ENCODE peak calls at places on chromosomes 2 and 18, in four cellular contexts. M, P, Q and Y are unnamed samples.

GRCh38 chr2:15273452-15273851 is 287.7 kb downstream of the NBAS start:
- DNase-seq in M (no peak), P (no peak), Q (no peak), Y (no peak)

GRCh38 chr2:190763901-190764514 is 115.1 kb downstream of the NAB1 start:
- DNase-seq in M (no peak), P (peak; percentile 17), Q (no peak), Y (no peak)

GRCh38 chr2:237870754-237871651 is 11.6 kb downstream of the RAMP1 start:
- DNase-seq in M (no peak), P (no peak), Q (no peak), Y (no peak)

GRCh38 chr2:160405077-160405865 is 88.3 kb downstream of the RBMS1 start:
- DNase-seq in M (no peak), P (no peak), Q (no peak), Y (no peak)

GRCh38 chr18:69257861-69258458 is 142.7 kb upstream of the DOK6 start:
- DNase-seq in M (no peak), P (no peak), Q (no peak), Y (no peak)

GRCh38 chr18:67568166-67568565 is 51.6 kb upstream of the DSEL start:
- DNase-seq in M (no peak), P (no peak), Q (no peak), Y (no peak)

GRCh38 chr2:168495524-168495923 is 39.5 kb downstream of the CERS6 start:
- DNase-seq in M (no peak), P (no peak), Q (peak; percentile 86), Y (no peak)

GRCh38 chr2:237669628-237670351 is 42.4 kb downstream of the LRRFIP1 start:
- DNase-seq in M (peak; percentile 52), P (no peak), Q (peak; percentile 68), Y (no peak)

GRCh38 chr2:64267699-64268098 is 123.5 kb upstream of the PELI1 start:
- DNase-seq in M (no peak), P (no peak), Q (no peak), Y (no peak)

GRCh38 chr2:68743531-68743930 is 8.9 kb downstream of the ARHGAP25 start:
- DNase-seq in M (no peak), P (no peak), Q (no peak), Y (no peak)

GRCh38 chr2:26706093-26706492 is 13.6 kb downstream of the KCNK3 start:
- DNase-seq in M (no peak), P (no peak), Q (no peak), Y (no peak)

GRCh38 chr2:17646096-17646554 is 105.6 kb downstream of the VSNL1 start:
- DNase-seq in M (peak; percentile 28), P (peak; percentile 45), Q (peak; percentile 45), Y (peak; percentile 49)

GRCh38 chr2:20563833-20564232 is 87.1 kb downstream of the HS1BP3 start:
- DNase-seq in M (no peak), P (no peak), Q (no peak), Y (no peak)

GRCh38 chr18:12422936-12423335 is 15.2 kb downstream of the PRELID3A start:
- DNase-seq in M (no peak), P (no peak), Q (no peak), Y (no peak)

DNA sequence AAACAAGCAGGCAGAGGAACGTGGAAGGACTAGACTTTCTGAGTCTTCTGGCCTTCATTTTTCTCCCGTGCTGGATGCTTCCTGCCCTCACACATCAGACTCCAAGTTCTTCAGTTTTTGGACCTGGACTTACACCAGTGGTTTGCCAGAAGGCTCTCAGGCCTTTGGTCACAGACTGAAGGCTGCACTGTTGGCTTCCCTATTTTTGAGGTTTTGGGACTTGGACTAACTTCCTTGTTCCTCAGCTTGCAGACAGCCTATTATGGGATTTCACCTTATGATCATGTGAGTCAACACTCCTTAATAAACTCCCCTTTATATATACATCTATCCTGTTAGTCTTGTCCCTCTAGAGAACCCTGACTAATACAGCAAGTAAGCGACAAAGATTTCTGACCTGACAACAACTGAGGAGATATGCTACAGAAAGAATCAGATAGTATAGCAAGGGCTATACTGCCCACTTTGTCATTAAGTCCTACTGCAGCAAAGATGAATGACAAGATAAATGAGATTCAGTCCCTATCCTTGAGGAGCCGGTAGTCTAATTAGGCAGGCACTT is 7.2 kb downstream of the CDC42EP3 start:
- DNase-seq in M (no peak), P (no peak), Q (no peak), Y (no peak)
- TF ChIP-seq SPI1 in M (no peak), P (peak; percentile 3), Q (no peak), Y (peak; percentile 85)

GRCh38 chr2:218807626-218808025 is 24.0 kb downstream of the PRKAG3 start:
- DNase-seq in M (no peak), P (no peak), Q (no peak), Y (no peak)
- TF ChIP-seq SPI1 in M (no peak), P (no peak), Q (no peak), Y (no peak)

GRCh38 chr2:133651861-133652260 is 83.6 kb upstream of the NCKAP5 start:
- DNase-seq in M (no peak), P (no peak), Q (no peak), Y (no peak)

GRCh38 chr2:133653116-133653515 is 84.9 kb upstream of the NCKAP5 start:
- DNase-seq in M (no peak), P (no peak), Q (no peak), Y (no peak)

GRCh38 chr2:133655565-133656113 is 87.4 kb upstream of the NCKAP5 start:
- DNase-seq in M (no peak), P (no peak), Q (no peak), Y (no peak)

GRCh38 chr2:133657591-133657990 is 89.3 kb upstream of the NCKAP5 start:
- DNase-seq in M (no peak), P (no peak), Q (no peak), Y (no peak)

GRCh38 chr2:133652407-133652806 is 84.1 kb upstream of the NCKAP5 start:
- DNase-seq in M (no peak), P (no peak), Q (no peak), Y (no peak)
- TF ChIP-seq SPI1 in M (no peak), P (no peak), Q (no peak), Y (no peak)

DNA sequence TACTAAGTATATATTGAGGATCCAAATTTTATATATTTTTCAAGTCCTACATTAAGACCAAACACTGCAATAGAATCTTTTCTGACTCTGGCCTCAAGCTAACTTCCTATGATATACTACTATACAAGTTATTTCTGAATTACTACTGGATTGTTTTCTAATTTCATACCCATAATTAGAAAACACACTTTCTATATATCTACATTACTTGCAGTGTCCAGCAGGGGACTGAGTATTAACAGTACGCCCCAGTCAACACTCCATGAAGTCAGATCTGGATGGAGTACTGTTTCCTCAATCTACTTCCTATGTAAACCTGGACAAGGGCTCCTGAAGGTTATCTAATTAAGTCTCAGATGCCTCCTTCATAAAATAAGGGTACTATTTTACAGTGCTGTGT is 26.5 kb downstream of the RMP24 start:
- DNase-seq in M (no peak), P (peak; percentile 43), Q (no peak), Y (no peak)
- TF ChIP-seq SPI1 in M (no peak), P (no peak), Q (no peak), Y (no peak)

GRCh38 chr2:144518744-144519596 is 949 bp downstream of the ZEB2 start:
- DNase-seq in M (no peak), P (no peak), Q (peak; percentile 41), Y (no peak)
- TF ChIP-seq SPI1 in M (peak; percentile 83), P (no peak), Q (peak; percentile 86), Y (no peak)

GRCh38 chr2:224524657-224525056 is 60.5 kb downstream of the CUL3 start:
- DNase-seq in M (no peak), P (no peak), Q (no peak), Y (no peak)

GRCh38 chr2:224520064-224520463 is 65.1 kb downstream of the CUL3 start:
- DNase-seq in M (peak; percentile 5), P (no peak), Q (peak; percentile 86), Y (no peak)

GRCh38 chr2:224517963-224518362 is 67.2 kb downstream of the CUL3 start:
- DNase-seq in M (no peak), P (no peak), Q (no peak), Y (no peak)

GRCh38 chr2:224518806-224519580 is 66.2 kb downstream of the CUL3 start:
- DNase-seq in M (no peak), P (no peak), Q (no peak), Y (no peak)

DNA sequence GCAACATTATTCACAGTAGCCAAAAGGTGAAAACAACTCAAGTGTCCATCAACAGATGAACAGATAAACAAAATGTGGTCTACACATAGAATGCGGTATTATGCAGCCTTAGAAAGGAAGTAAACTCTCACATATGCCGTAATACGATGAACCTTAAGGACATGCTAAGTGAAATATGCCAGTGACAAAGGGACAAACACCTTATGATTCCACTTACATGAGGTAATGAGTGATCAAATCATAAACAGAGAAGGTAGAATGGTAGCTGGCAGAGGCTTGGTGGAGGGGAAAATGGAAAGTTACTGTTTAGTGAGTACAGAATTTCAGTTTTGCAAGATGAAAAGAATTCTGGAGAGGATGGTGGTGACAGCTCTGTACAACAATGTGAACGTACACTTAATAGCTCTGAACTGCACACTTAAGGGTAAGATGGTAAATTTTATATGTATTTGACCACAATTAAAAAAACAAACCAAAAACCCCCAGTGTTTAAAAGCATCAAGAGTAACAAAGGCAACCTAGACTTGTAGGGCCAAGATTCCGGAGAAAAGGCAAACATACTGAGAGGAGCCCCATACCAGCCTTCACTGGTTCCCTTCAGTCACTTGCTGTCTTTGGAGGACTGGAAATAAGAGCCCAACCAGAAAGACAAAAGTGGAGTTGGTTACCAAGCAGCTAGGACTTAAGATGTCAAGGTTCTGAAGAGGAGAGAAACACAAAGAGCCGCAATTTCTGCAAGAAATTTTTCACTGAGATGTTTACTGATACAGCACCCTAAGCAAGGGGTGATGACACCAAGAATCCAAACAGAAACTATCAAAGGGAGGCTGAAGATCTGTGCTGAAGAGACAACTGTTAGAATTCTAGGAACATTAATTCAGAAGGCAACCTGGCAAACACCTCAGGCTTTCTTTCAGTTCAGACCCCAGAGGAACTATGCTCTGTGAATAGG is 61.3 kb downstream of the CUL3 start:
- DNase-seq in M (no peak), P (no peak), Q (no peak), Y (peak; percentile 17)
- TF ChIP-seq SPI1 in M (no peak), P (no peak), Q (peak; percentile 3), Y (no peak)

DNA sequence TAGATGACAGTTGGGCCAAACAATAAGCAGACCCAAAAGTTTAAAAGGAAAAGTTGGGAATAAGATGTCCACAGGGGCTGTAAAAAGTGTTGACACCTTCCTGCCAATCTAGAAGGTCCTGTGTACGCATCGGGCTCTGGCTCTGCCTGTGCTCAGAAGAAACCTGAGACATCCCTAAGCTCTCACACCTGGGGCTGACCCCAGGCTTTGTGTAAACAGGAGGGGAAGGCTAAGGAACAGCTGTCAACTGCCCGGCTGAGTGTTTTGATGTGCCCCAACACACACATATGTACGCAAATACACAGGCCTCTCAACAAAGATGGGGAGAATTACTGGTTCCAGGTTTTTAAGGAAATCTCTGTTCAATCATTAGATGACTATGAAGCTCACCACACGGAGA is 59.5 kb downstream of the TMEM131 start:
- DNase-seq in M (no peak), P (no peak), Q (no peak), Y (no peak)
- TF ChIP-seq SPI1 in M (no peak), P (no peak), Q (no peak), Y (no peak)

GRCh38 chr18:1585881-1586488 is 681.3 kb downstream of the ADCYAP1 start:
- DNase-seq in M (no peak), P (peak; percentile 23), Q (peak; percentile 4), Y (peak; percentile 25)
- TF ChIP-seq SPI1 in M (no peak), P (no peak), Q (no peak), Y (no peak)

DNA sequence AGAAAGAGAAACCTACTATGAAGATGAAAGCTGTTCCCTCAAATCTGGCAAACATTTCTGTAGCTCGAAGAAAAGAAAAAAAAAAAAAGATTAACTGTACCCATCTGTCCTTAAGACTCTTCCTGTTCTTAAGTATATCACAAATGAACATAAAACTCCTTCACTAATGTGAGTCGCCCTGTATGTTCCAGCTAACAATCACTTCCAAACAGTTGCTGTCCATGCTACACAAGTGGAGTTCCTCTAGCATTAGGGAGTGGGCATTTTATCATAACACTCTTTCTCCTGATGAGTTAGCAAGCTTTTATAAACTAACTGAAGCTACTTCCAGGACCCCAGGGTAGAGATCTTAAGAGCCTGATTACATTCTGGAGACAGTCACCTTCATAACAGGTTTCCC is 5.8 kb downstream of the CUL3 start:
- DNase-seq in M (no peak), P (no peak), Q (no peak), Y (no peak)
- TF ChIP-seq SPI1 in M (no peak), P (no peak), Q (no peak), Y (no peak)